ENCODE peak calls at places on chromosomes 1 and 21, in seven cellular contexts. R is A549, O is SK-N-SH, K is K562, Z is GM12878, L is HCT116, J is HepG2. G is an unnamed sample.

GRCh38 chr1:115557715-115558114 is 84.1 kb upstream of the VANGL1 start:
- DNase-seq in O (no peak), J (no peak), R (no peak), L (no peak), K (no peak), Z (no peak), G (no peak)

GRCh38 chr1:13543451-13543911 is 29.7 kb upstream of the LRRC38 start:
- DNase-seq in K (no peak), Z (no peak), O (no peak), J (no peak), L (no peak), R (no peak), G (no peak)

GRCh38 chr1:59779949-59780348 is 34.8 kb upstream of the HOOK1 start:
- DNase-seq in K (peak; percentile 15), R (no peak), L (no peak), O (no peak), Z (no peak), J (peak; percentile 16), G (no peak)

GRCh38 chr1:216794541-216795055 is 71.4 kb upstream of the ESRRG start:
- DNase-seq in K (no peak), O (no peak), R (no peak), Z (no peak), L (no peak), J (no peak), G (no peak)

GRCh38 chr21:28257276-28257675 is 735.4 kb downstream of the LTN1 start:
- DNase-seq in K (no peak), O (peak; percentile 41), R (no peak), L (no peak), Z (no peak), J (peak; percentile 48), G (no peak)

GRCh38 chr1:208433086-208433485 is 188.9 kb upstream of the PLXNA2 start:
- DNase-seq in L (no peak), R (no peak), K (no peak), O (no peak), J (no peak), Z (no peak), G (no peak)

GRCh38 chr1:215407575-215407974 is 159.5 kb upstream of the KCTD3 start:
- DNase-seq in R (no peak), J (no peak), O (no peak), L (no peak), K (no peak), Z (no peak), G (no peak)

GRCh38 chr1:184485731-184486723 is 99.2 kb downstream of the C1orf21 start:
- DNase-seq in K (no peak), L (no peak), Z (no peak), J (no peak), R (no peak), O (no peak), G (no peak)

GRCh38 chr1:160633330-160633903 is 13.4 kb downstream of the SLAMF1 start:
- DNase-seq in K (no peak), R (no peak), Z (no peak), J (no peak), L (no peak), O (no peak), G (no peak)

GRCh38 chr1:6873298-6874015 is 88.2 kb downstream of the CAMTA1 start:
- DNase-seq in O (no peak), R (no peak), L (no peak), K (no peak), Z (no peak), J (no peak), G (no peak)

GRCh38 chr1:232385221-232385620 is 244.7 kb downstream of the SIPA1L2 start:
- DNase-seq in R (no peak), L (no peak), O (no peak), Z (no peak), K (no peak), J (no peak), G (no peak)

GRCh38 chr1:196178083-196178635 is 430.1 kb downstream of the KCNT2 start:
- DNase-seq in O (no peak), R (no peak), J (no peak), Z (no peak), L (no peak), K (no peak), G (no peak)

GRCh38 chr1:64476251-64476952 is 6.5 kb downstream of the CACHD1 start:
- DNase-seq in R (no peak), Z (no peak), L (no peak), K (no peak), J (no peak), O (no peak), G (no peak)

GRCh38 chr1:210233495-210234253 is 1.1 kb downstream of the SERTAD4 start:
- DNase-seq in K (peak; percentile 33), Z (no peak), R (peak; percentile 33), J (no peak), L (peak; percentile 23), O (peak; percentile 80), G (no peak)

GRCh38 chr1:210234254-210234747 is 1.7 kb downstream of the SERTAD4 start:
- DNase-seq in K (no peak), R (no peak), J (no peak), O (no peak), L (no peak), Z (no peak), G (no peak)

GRCh38 chr1:210231846-210232523 is 611 bp upstream of the SERTAD4 start:
- DNase-seq in J (no peak), L (no peak), O (peak; percentile 70), K (no peak), Z (no peak), R (no peak), G (no peak)

GRCh38 chr1:210232524-210233215 is at the start of gene SERTAD4:
- DNase-seq in R (peak; percentile 40), L (peak; percentile 23), O (peak; percentile 88), J (no peak), K (no peak), Z (no peak), G (no peak)

GRCh38 chr1:210233216-210233494 is 559 bp downstream of the SERTAD4 start:
- DNase-seq in Z (no peak), R (no peak), J (no peak), K (no peak), L (no peak), O (peak; percentile 72), G (no peak)
- TF ChIP-seq REST in Z (no peak), R (no peak), J (no peak), K (no peak), L (no peak), O (no peak), G (no peak)

DNA sequence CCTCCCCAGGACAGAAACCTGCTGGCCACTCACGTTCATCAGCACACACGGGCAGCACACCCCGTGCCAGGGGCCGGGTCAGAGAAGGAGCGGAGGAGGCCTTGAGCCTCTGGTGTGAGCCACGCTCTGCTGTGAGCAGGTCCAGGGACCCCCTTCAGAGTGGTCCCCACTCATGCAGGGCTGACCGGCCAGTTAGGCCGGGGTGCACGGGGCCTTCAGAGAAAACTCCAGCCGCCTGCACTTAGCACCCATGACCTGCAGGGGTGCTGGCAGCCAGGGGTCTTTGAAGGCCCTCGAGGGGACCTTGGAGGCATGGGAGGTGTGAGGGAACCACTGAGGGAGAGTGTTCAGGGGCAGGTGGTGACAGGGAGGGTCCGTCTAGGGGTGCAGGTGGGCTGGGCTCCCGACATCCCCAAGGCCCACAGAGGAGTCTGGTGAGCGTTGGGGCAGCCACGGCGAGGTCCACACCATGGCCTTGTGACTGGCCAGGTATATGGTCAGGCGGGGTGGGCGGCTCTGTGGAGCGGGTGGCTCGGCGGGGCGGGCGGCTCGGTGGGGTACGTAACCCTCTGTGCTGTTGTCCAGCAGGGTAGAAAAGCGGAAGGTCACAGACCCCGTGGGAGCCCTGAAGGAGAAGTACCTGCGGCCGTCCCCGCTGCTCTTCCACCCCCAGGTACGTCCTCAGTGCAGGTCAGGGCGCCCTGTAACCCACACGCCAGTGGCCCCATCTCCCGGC is 40.3 kb upstream of the ARHGEF16 start:
- DNase-seq in Z (no peak), O (no peak), R (no peak), K (no peak), L (no peak), J (no peak), G (no peak)
- H3K9me3 ChIP-seq in Z (peaks cover 3% of the 10 kb centered on the region), O (no peaks in the 10 kb centered on the region), R (peaks cover 2% of the 10 kb centered on the region), K (peaks cover 4% of the 10 kb centered on the region), L (peaks cover 8% of the 10 kb centered on the region), J (peaks cover 11% of the 10 kb centered on the region), G (no peaks in the 10 kb centered on the region)

GRCh38 chr1:46488343-46489168 is 1.1 kb upstream of the DMBX1 start:
- DNase-seq in J (no peak), O (no peak), Z (no peak), L (no peak), R (no peak), K (no peak), G (no peak)
- TF ChIP-seq REST in J (no peak), O (no peak), Z (no peak), L (no peak), R (no peak), K (no peak), G (no peak)

DNA sequence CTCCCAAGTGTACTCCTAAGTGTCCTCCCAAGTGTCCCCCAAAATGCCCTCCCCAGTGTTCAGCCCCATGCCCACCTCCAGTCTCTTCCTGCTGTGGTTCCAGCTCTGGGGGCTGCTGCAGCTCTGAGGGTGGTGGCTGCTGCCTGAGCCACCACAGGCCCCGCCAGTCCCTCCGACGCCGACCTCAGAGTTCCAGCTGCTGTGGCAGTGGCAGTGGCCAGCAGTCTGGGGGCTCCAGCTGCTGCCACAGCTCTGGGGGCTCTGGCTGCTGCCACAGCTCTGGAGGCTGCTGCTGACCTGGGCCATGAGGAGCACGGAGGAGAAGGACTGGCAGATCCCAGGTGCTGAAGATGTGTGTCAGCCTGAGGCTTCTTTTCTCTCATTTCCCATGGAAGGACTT is 993 bp downstream of the LCE5A start:
- DNase-seq in Z (no peak), O (no peak), K (no peak), J (no peak), R (no peak), L (no peak), G (no peak)
- H3K9me3 ChIP-seq in Z (no peaks in the 10 kb centered on the region), O (no peaks in the 10 kb centered on the region), K (no peaks in the 10 kb centered on the region), J (no peaks in the 10 kb centered on the region), R (no peaks in the 10 kb centered on the region), L (no peaks in the 10 kb centered on the region), G (no peaks in the 10 kb centered on the region)

GRCh38 chr1:151058682-151059341 is 610 bp downstream of the CDC42SE1 start:
- DNase-seq in L (no peak), O (peak; percentile 53), J (no peak), R (no peak), K (no peak), Z (no peak), G (no peak)
- TF ChIP-seq REST in L (no peak), O (no peak), J (no peak), R (no peak), K (no peak), Z (no peak), G (no peak)

G was measured in Panc1.